ENCODE peak calls at places on chromosomes 13 and 19, in nine cellular contexts. E, G, K, O, J, L, H, T and N are unnamed samples.

GRCh38 chr13:33006646-33007045 is 9.6 kb upstream of the KL start:
- DNase-seq in E (no peak), G (no peak), K (no peak), O (no peak), J (no peak), L (no peak), H (no peak), T (no peak), N (no peak)

GRCh38 chr19:33254245-33254824 is 28.7 kb upstream of the SLC7A10 start:
- DNase-seq in E (no peak), G (no peak), K (no peak), O (peak; percentile 50), J (no peak), L (no peak), H (no peak), T (no peak), N (no peak)

GRCh38 chr13:98214008-98214643 is 37.1 kb upstream of the RNF113B start:
- DNase-seq in E (peak; percentile 87), G (no peak), K (no peak), O (no peak), J (peak; percentile 12), L (no peak), H (no peak), T (peak; percentile 51), N (peak; percentile 40)

GRCh38 chr19:49241769-49242168 is 83.2 kb downstream of the SLC6A16 start:
- DNase-seq in E (no peak), G (no peak), K (no peak), O (no peak), J (no peak), L (no peak), H (no peak), T (no peak), N (no peak)

GRCh38 chr13:20263393-20264044 is 31.4 kb upstream of the GJB6 start:
- DNase-seq in E (no peak), G (no peak), K (no peak), O (no peak), J (no peak), L (no peak), H (no peak), T (no peak), N (no peak)

GRCh38 chr13:85503797-85504196 is 295.4 kb downstream of the SLITRK6 start:
- DNase-seq in E (peak; percentile 76), G (peak; percentile 33), K (no peak), O (no peak), J (no peak), L (no peak), H (no peak), T (peak; percentile 42), N (peak; percentile 27)

GRCh38 chr13:109000207-109000606 is 370.8 kb downstream of the MYO16 start:
- DNase-seq in E (no peak), G (no peak), K (no peak), O (no peak), J (no peak), L (no peak), H (no peak), T (no peak), N (no peak)

GRCh38 chr19:43720936-43721335 is 5.1 kb downstream of the IRGC start:
- DNase-seq in E (no peak), G (no peak), K (no peak), O (peak; percentile 42), J (no peak), L (no peak), H (no peak), T (no peak), N (no peak)

GRCh38 chr13:61255035-61255796 is 160.4 kb downstream of the PCDH20 start:
- DNase-seq in E (no peak), G (peak; percentile 41), K (no peak), O (peak; percentile 2), J (no peak), L (no peak), H (no peak), T (no peak), N (no peak)

GRCh38 chr13:97043302-97043701 is 49.0 kb upstream of the OXGR1 start:
- DNase-seq in E (peak; percentile 35), G (no peak), K (peak; percentile 95), O (no peak), J (peak; percentile 31), L (no peak), H (peak; percentile 4), T (no peak), N (peak; percentile 49)